ENCODE peak calls at places on chromosome 11, in seven cellular contexts. One of them, this sample, is unnamed.

GRCh38 chr11:60482361-60482760 is 10.2 kb upstream of the MS4A12 start:
- DNase-seq in A549: no peak
- DNase-seq in GM10248: no peak
- DNase-seq in transverse colon: no peak
- DNase-seq in WTC11: no peak
- DNase-seq in right lobe of liver: no peak
- DNase-seq in ovary: no peak
- DNase-seq in this sample: no peak

GRCh38 chr11:32448232-32448631 is 12.9 kb upstream of the WT1 start:
- DNase-seq in A549: peak
- DNase-seq in GM10248: no peak
- DNase-seq in transverse colon: no peak
- DNase-seq in WTC11: no peak
- DNase-seq in right lobe of liver: no peak
- DNase-seq in ovary: no peak
- DNase-seq in this sample: no peak

GRCh38 chr11:67646535-67647336 is 3.8 kb downstream of the ACY3 start:
- DNase-seq in A549: no peak
- DNase-seq in GM10248: no peak
- DNase-seq in transverse colon: peak
- DNase-seq in WTC11: no peak
- DNase-seq in right lobe of liver: no peak
- DNase-seq in ovary: no peak
- DNase-seq in this sample: peak

GRCh38 chr11:118715245-118715807 is 35.9 kb upstream of the TREH start:
- DNase-seq in A549: no peak
- DNase-seq in GM10248: no peak
- DNase-seq in transverse colon: no peak
- DNase-seq in WTC11: no peak
- DNase-seq in right lobe of liver: no peak
- DNase-seq in ovary: no peak
- DNase-seq in this sample: no peak

GRCh38 chr11:104609297-104609696 is 289.0 kb downstream of the CASP12 start:
- DNase-seq in A549: peak
- DNase-seq in GM10248: peak
- DNase-seq in transverse colon: peak
- DNase-seq in WTC11: peak
- DNase-seq in right lobe of liver: no peak
- DNase-seq in ovary: no peak
- DNase-seq in this sample: no peak

GRCh38 chr11:92828576-92828975 is 140.9 kb upstream of the MTNR1B start:
- DNase-seq in A549: no peak
- DNase-seq in GM10248: no peak
- DNase-seq in transverse colon: no peak
- DNase-seq in WTC11: no peak
- DNase-seq in right lobe of liver: no peak
- DNase-seq in ovary: no peak
- DNase-seq in this sample: no peak

GRCh38 chr11:74634537-74634936 is 42.2 kb downstream of the POLD3 start:
- DNase-seq in A549: peak
- DNase-seq in GM10248: no peak
- DNase-seq in transverse colon: peak
- DNase-seq in WTC11: no peak
- DNase-seq in right lobe of liver: no peak
- DNase-seq in ovary: no peak
- DNase-seq in this sample: no peak

GRCh38 chr11:113286509-113287497 is 27.6 kb upstream of the TTC12 start:
- DNase-seq in A549: no peak
- DNase-seq in GM10248: no peak
- DNase-seq in transverse colon: no peak
- DNase-seq in WTC11: no peak
- DNase-seq in right lobe of liver: no peak
- DNase-seq in ovary: no peak
- DNase-seq in this sample: no peak

GRCh38 chr11:14969922-14970323 is 2.2 kb downstream of the CALCA start:
- DNase-seq in A549: no peak
- DNase-seq in GM10248: no peak
- DNase-seq in transverse colon: peak
- DNase-seq in WTC11: peak
- DNase-seq in right lobe of liver: peak
- DNase-seq in ovary: no peak
- DNase-seq in this sample: no peak

GRCh38 chr11:94678236-94678635 is 89.9 kb upstream of the AMOTL1 start:
- DNase-seq in A549: no peak
- DNase-seq in GM10248: no peak
- DNase-seq in transverse colon: no peak
- DNase-seq in WTC11: no peak
- DNase-seq in right lobe of liver: no peak
- DNase-seq in ovary: no peak
- DNase-seq in this sample: no peak

GRCh38 chr11:27204527-27204926 is 158.5 kb downstream of the CCDC34 start:
- DNase-seq in A549: no peak
- DNase-seq in GM10248: no peak
- DNase-seq in transverse colon: peak
- DNase-seq in WTC11: no peak
- DNase-seq in right lobe of liver: no peak
- DNase-seq in ovary: no peak
- DNase-seq in this sample: peak

GRCh38 chr11:7570938-7571337 is 57.1 kb downstream of the PPFIBP2 start:
- DNase-seq in A549: no peak
- DNase-seq in GM10248: no peak
- DNase-seq in transverse colon: no peak
- DNase-seq in WTC11: no peak
- DNase-seq in right lobe of liver: no peak
- DNase-seq in ovary: no peak
- DNase-seq in this sample: no peak

GRCh38 chr11:11396290-11397042 is 43.4 kb upstream of the CSNK2A3 start:
- DNase-seq in A549: no peak
- DNase-seq in GM10248: no peak
- DNase-seq in transverse colon: no peak
- DNase-seq in WTC11: no peak
- DNase-seq in right lobe of liver: no peak
- DNase-seq in ovary: no peak
- DNase-seq in this sample: no peak

GRCh38 chr11:128891912-128892398 is 799 bp downstream of the KCNJ5 start:
- DNase-seq in A549: no peak
- DNase-seq in GM10248: no peak
- DNase-seq in transverse colon: no peak
- DNase-seq in WTC11: no peak
- DNase-seq in right lobe of liver: no peak
- DNase-seq in ovary: peak
- DNase-seq in this sample: no peak

GRCh38 chr11:17770917-17771316 is 36.3 kb downstream of the KCNC1 start:
- DNase-seq in A549: no peak
- DNase-seq in GM10248: no peak
- DNase-seq in transverse colon: no peak
- DNase-seq in WTC11: no peak
- DNase-seq in right lobe of liver: no peak
- DNase-seq in ovary: no peak
- DNase-seq in this sample: no peak

GRCh38 chr11:110645253-110645652 is 67.0 kb downstream of the ARHGAP20 start:
- DNase-seq in A549: no peak
- DNase-seq in GM10248: no peak
- DNase-seq in transverse colon: no peak
- DNase-seq in WTC11: no peak
- DNase-seq in right lobe of liver: no peak
- DNase-seq in ovary: no peak
- DNase-seq in this sample: no peak

GRCh38 chr11:4072668-4073285 is 21.8 kb upstream of the RRM1 start:
- DNase-seq in A549: peak
- DNase-seq in GM10248: peak
- DNase-seq in transverse colon: peak
- DNase-seq in WTC11: no peak
- DNase-seq in right lobe of liver: no peak
- DNase-seq in ovary: no peak
- DNase-seq in this sample: no peak

GRCh38 chr11:117931971-117932370 is 2.8 kb upstream of the TMPRSS13 start:
- DNase-seq in A549: no peak
- DNase-seq in GM10248: peak
- DNase-seq in transverse colon: peak
- DNase-seq in WTC11: no peak
- DNase-seq in right lobe of liver: no peak
- DNase-seq in ovary: peak
- DNase-seq in this sample: no peak

GRCh38 chr11:66566221-66566620 is 2.2 kb downstream of the CTSF start:
- DNase-seq in A549: no peak
- DNase-seq in GM10248: no peak
- DNase-seq in transverse colon: no peak
- DNase-seq in WTC11: no peak
- DNase-seq in right lobe of liver: no peak
- DNase-seq in ovary: no peak
- DNase-seq in this sample: no peak

GRCh38 chr11:130449996-130450419 is 1.6 kb downstream of the ADAMTS15 start:
- DNase-seq in A549: no peak
- DNase-seq in GM10248: no peak
- DNase-seq in transverse colon: peak
- DNase-seq in WTC11: peak
- DNase-seq in right lobe of liver: no peak
- DNase-seq in ovary: peak
- DNase-seq in this sample: peak
- TF ChIP-seq CTCF in A549: no peak
- TF ChIP-seq CTCF in GM10248: no peak
- TF ChIP-seq CTCF in transverse colon: peak
- TF ChIP-seq CTCF in WTC11: peak
- TF ChIP-seq CTCF in right lobe of liver: peak
- TF ChIP-seq CTCF in ovary: peak
- TF ChIP-seq CTCF in this sample: no peak

DNA sequence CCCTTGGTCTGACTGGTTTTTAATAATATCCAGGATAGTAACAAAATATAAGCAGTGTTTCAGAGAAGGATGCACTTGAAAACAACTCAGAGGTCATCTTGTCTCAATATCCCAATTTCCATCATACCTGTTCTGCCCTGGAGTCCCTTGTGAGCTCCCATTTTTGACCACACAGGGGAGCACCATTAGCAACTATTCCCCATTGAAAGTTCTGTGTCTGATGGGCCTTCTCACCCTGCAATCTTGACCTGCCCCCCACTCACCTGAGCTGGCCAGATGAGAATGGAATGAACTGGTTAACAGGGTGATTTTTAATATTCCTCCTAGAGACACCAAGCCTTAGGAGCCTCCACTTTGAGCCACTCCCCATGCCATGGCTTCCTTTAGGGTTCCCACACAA is 3.8 kb upstream of the CAPN5 start:
- DNase-seq in A549: no peak
- DNase-seq in GM10248: no peak
- DNase-seq in transverse colon: no peak
- DNase-seq in WTC11: no peak
- DNase-seq in right lobe of liver: no peak
- DNase-seq in ovary: no peak
- DNase-seq in this sample: no peak
- TF ChIP-seq CTCF in A549: no peak
- TF ChIP-seq CTCF in GM10248: no peak
- TF ChIP-seq CTCF in transverse colon: no peak
- TF ChIP-seq CTCF in WTC11: no peak
- TF ChIP-seq CTCF in right lobe of liver: peak
- TF ChIP-seq CTCF in ovary: no peak
- TF ChIP-seq CTCF in this sample: no peak

DNA sequence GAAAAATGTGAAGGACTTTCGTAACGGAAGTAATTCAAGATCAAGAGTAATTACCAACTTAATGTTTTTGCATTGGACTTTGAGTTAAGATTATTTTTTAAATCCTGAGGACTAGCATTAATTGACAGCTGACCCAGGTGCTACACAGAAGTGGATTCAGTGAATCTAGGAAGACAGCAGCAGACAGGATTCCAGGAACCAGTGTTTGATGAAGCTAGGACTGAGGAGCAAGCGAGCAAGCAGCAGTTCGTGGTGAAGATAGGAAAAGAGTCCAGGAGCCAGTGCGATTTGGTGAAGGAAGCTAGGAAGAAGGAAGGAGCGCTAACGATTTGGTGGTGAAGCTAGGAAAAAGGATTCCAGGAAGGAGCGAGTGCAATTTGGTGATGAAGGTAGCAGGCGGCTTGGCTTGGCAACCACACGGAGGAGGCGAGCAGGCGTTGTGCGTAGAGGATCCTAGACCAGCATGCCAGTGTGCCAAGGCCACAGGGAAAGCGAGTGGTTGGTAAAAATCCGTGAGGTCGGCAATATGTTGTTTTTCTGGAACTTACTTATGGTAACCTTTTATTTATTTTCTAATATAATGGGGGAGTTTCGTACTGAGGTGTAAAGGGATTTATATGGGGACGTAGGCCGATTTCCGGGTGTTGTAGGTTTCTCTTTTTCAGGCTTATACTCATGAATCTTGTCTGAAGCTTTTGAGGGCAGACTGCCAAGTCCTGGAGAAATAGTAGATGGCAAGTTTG is 1.6 kb downstream of the MALAT1 start:
- DNase-seq in A549: no peak
- DNase-seq in GM10248: no peak
- DNase-seq in transverse colon: peak
- DNase-seq in WTC11: no peak
- DNase-seq in right lobe of liver: no peak
- DNase-seq in ovary: peak
- DNase-seq in this sample: peak
- TF ChIP-seq CTCF in A549: no peak
- TF ChIP-seq CTCF in GM10248: no peak
- TF ChIP-seq CTCF in transverse colon: no peak
- TF ChIP-seq CTCF in WTC11: no peak
- TF ChIP-seq CTCF in right lobe of liver: no peak
- TF ChIP-seq CTCF in ovary: no peak
- TF ChIP-seq CTCF in this sample: no peak

GRCh38 chr11:2870955-2871720 is 14.4 kb downstream of the CDKN1C start:
- DNase-seq in A549: no peak
- DNase-seq in GM10248: no peak
- DNase-seq in transverse colon: no peak
- DNase-seq in WTC11: peak
- DNase-seq in right lobe of liver: no peak
- DNase-seq in ovary: no peak
- DNase-seq in this sample: no peak
- TF ChIP-seq CTCF in A549: no peak
- TF ChIP-seq CTCF in GM10248: no peak
- TF ChIP-seq CTCF in transverse colon: no peak
- TF ChIP-seq CTCF in WTC11: no peak
- TF ChIP-seq CTCF in right lobe of liver: no peak
- TF ChIP-seq CTCF in ovary: no peak
- TF ChIP-seq CTCF in this sample: no peak

DNA sequence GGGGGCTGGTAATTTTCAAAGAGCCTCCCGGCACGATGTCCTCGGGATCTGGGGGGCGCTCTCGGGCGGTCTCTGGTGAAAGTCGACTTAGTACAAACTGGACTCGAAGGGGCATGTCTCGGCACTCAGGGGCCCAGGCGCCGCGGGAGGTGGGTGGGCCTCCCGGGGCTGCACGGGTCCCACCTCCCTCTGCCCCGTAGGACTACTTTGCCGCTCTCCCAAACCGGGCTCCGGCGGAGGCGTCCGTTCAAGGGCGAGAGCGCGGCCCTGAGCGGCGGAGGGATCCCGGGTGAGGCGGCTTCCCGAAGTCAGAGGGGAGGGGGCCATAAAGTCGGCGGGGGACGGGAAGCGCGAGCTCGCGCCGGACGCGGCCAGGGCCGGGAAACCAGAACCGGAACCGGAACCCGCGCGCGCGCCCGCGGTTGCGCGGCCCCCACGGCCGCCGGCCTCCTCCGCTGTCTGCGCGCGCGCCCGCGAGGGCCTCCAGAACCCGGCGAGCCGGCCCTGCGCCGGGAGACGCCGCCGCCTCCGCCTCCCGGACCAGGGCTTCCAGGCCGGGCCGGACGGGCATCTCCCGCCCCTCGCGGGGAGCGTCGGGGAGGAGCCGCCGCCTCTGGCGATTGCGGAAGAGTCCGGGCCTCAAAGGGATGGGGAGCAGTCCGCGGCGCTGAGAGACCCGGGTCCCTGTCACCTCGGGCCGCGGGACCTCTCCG is at the start of gene ARHGEF12:
- DNase-seq in A549: peak
- DNase-seq in GM10248: peak
- DNase-seq in transverse colon: peak
- DNase-seq in WTC11: peak
- DNase-seq in right lobe of liver: peak
- DNase-seq in ovary: peak
- DNase-seq in this sample: peak
- TF ChIP-seq CTCF in A549: peak
- TF ChIP-seq CTCF in GM10248: peak
- TF ChIP-seq CTCF in transverse colon: peak
- TF ChIP-seq CTCF in WTC11: no peak
- TF ChIP-seq CTCF in right lobe of liver: no peak
- TF ChIP-seq CTCF in ovary: no peak
- TF ChIP-seq CTCF in this sample: no peak